ENCODE peak calls at places on chromosomes 4 and X, in four cellular contexts. One of them, this sample, is unnamed.
A peak's percentile ranks its signal among the peaks of the same experiment; 100 is the strongest.

GRCh38 chr4:53855886-53856260 is 208.5 kb downstream of the CHIC2 start:
- DNase-seq in ELR: peak; percentile 62
- DNase-seq in ecto neural progenitor cell: no peak
- DNase-seq in Kasumi-1: no peak
- DNase-seq in this sample: no peak

GRCh38 chr4:174215055-174215454 is 68.4 kb downstream of the FBXO8 start:
- DNase-seq in ELR: no peak
- DNase-seq in Kasumi-1: no peak
- DNase-seq in ecto neural progenitor cell: no peak
- DNase-seq in this sample: no peak

GRCh38 chr4:137705171-137705783 is 173.0 kb upstream of the PCDH18 start:
- DNase-seq in ecto neural progenitor cell: no peak
- DNase-seq in ELR: peak; percentile 26
- DNase-seq in Kasumi-1: peak; percentile 73
- DNase-seq in this sample: no peak

GRCh38 chr4:119667802-119668201 is 39.2 kb upstream of the PDE5A start:
- DNase-seq in ELR: no peak
- DNase-seq in Kasumi-1: peak; percentile 20
- DNase-seq in ecto neural progenitor cell: no peak
- DNase-seq in this sample: no peak

GRCh38 chrX:48648299-48648698 is 35.3 kb upstream of the WAS start:
- DNase-seq in Kasumi-1: peak; percentile 60
- DNase-seq in ELR: peak; percentile 61
- DNase-seq in ecto neural progenitor cell: no peak
- DNase-seq in this sample: peak; percentile 37

GRCh38 chrX:3286196-3286920 is 60.1 kb downstream of the MXRA5 start:
- DNase-seq in ELR: peak; percentile 81
- DNase-seq in Kasumi-1: no peak
- DNase-seq in ecto neural progenitor cell: no peak
- DNase-seq in this sample: peak; percentile 88

GRCh38 chr4:109052699-109053656 is 249.5 kb downstream of the COL25A1 start:
- DNase-seq in ecto neural progenitor cell: no peak
- DNase-seq in ELR: no peak
- DNase-seq in Kasumi-1: no peak
- DNase-seq in this sample: no peak

GRCh38 chrX:38212246-38212645 is 8.4 kb downstream of the SRPX start:
- DNase-seq in ELR: peak; percentile 54
- DNase-seq in Kasumi-1: peak; percentile 18
- DNase-seq in ecto neural progenitor cell: no peak
- DNase-seq in this sample: no peak

GRCh38 chr4:112898357-112899141 is 150.9 kb upstream of the ANK2 start:
- DNase-seq in ecto neural progenitor cell: no peak
- DNase-seq in Kasumi-1: no peak
- DNase-seq in ELR: no peak
- DNase-seq in this sample: peak; percentile 19

GRCh38 chr4:183068502-183068901 is 30.6 kb upstream of the WWC2 start:
- DNase-seq in ELR: no peak
- DNase-seq in Kasumi-1: no peak
- DNase-seq in ecto neural progenitor cell: no peak
- DNase-seq in this sample: no peak

GRCh38 chr4:174669278-174669677 is 147.0 kb upstream of the HPGD start:
- DNase-seq in Kasumi-1: no peak
- DNase-seq in ELR: peak; percentile 84
- DNase-seq in ecto neural progenitor cell: no peak
- DNase-seq in this sample: peak; percentile 89

GRCh38 chrX:153857348-153857903 is 27.1 kb upstream of the PDZD4 start:
- DNase-seq in ecto neural progenitor cell: no peak
- DNase-seq in Kasumi-1: peak; percentile 7
- DNase-seq in ELR: no peak
- DNase-seq in this sample: no peak

GRCh38 chr4:165201806-165202205 is 5.6 kb upstream of the KLHL2 start:
- DNase-seq in ecto neural progenitor cell: no peak
- DNase-seq in ELR: no peak
- DNase-seq in Kasumi-1: no peak
- DNase-seq in this sample: no peak

GRCh38 chr4:123116412-123116811 is 194.0 kb upstream of the NUDT6 start:
- DNase-seq in ELR: peak; percentile 6
- DNase-seq in Kasumi-1: no peak
- DNase-seq in ecto neural progenitor cell: no peak
- DNase-seq in this sample: no peak

GRCh38 chr4:163447481-163447880 is 26.1 kb downstream of the TKTL2 start:
- DNase-seq in ecto neural progenitor cell: no peak
- DNase-seq in Kasumi-1: no peak
- DNase-seq in ELR: no peak
- DNase-seq in this sample: no peak

GRCh38 chrX:78997870-78998558 is 52.8 kb downstream of the P2RY10 start:
- DNase-seq in ecto neural progenitor cell: no peak
- DNase-seq in Kasumi-1: no peak
- DNase-seq in ELR: no peak
- DNase-seq in this sample: no peak

GRCh38 chr4:7831330-7831729 is 108.3 kb downstream of the AFAP1 start:
- DNase-seq in Kasumi-1: peak; percentile 5
- DNase-seq in ecto neural progenitor cell: no peak
- DNase-seq in ELR: peak; percentile 34
- DNase-seq in this sample: peak; percentile 59

GRCh38 chr4:155667538-155668511 is 1.2 kb downstream of the GUCY1A1 start:
- DNase-seq in ELR: peak; percentile 22
- DNase-seq in ecto neural progenitor cell: peak; percentile 75
- DNase-seq in Kasumi-1: peak; percentile 44
- DNase-seq in this sample: no peak

GRCh38 chrX:40008841-40009461 is 88.8 kb downstream of the BCOR start:
- DNase-seq in ecto neural progenitor cell: peak; percentile 82
- DNase-seq in ELR: no peak
- DNase-seq in Kasumi-1: no peak
- DNase-seq in this sample: no peak

GRCh38 chr4:77636902-77637301 is 31.3 kb downstream of the CXCL13 start:
- DNase-seq in ELR: peak; percentile 83
- DNase-seq in Kasumi-1: no peak
- DNase-seq in ecto neural progenitor cell: no peak
- DNase-seq in this sample: peak; percentile 71

GRCh38 chr4:188955066-188955465 is 815.8 kb downstream of the TRIML1 start:
- DNase-seq in ecto neural progenitor cell: no peak
- DNase-seq in ELR: no peak
- DNase-seq in Kasumi-1: peak; percentile 36
- DNase-seq in this sample: no peak

GRCh38 chr4:159169414-159169813 is 66.5 kb downstream of the RAPGEF2 start:
- DNase-seq in ecto neural progenitor cell: no peak
- DNase-seq in Kasumi-1: no peak
- DNase-seq in ELR: no peak
- DNase-seq in this sample: no peak

GRCh38 chr4:78936989-78937388 is 2.2 kb downstream of the PAQR3 start:
- DNase-seq in ecto neural progenitor cell: no peak
- DNase-seq in ELR: no peak
- DNase-seq in Kasumi-1: no peak
- DNase-seq in this sample: no peak

GRCh38 chr4:17544205-17544604 is 29.2 kb downstream of the CLRN2 start:
- DNase-seq in ecto neural progenitor cell: no peak
- DNase-seq in Kasumi-1: no peak
- DNase-seq in ELR: peak; percentile 45
- DNase-seq in this sample: peak; percentile 10

GRCh38 chr4:146398404-146398803 is 123.3 kb downstream of the SLC10A7 start:
- DNase-seq in ELR: no peak
- DNase-seq in ecto neural progenitor cell: no peak
- DNase-seq in Kasumi-1: no peak
- DNase-seq in this sample: no peak

GRCh38 chr4:17335371-17335770 is 176.5 kb downstream of the QDPR start:
- DNase-seq in ELR: no peak
- DNase-seq in Kasumi-1: no peak
- DNase-seq in ecto neural progenitor cell: no peak
- DNase-seq in this sample: no peak

GRCh38 chr4:98632258-98632657 is 26.2 kb downstream of the TSPAN5 start:
- DNase-seq in ELR: no peak
- DNase-seq in Kasumi-1: no peak
- DNase-seq in ecto neural progenitor cell: no peak
- DNase-seq in this sample: no peak

GRCh38 chrX:45352588-45352987 is 151.9 kb upstream of the DIPK2B start:
- DNase-seq in ecto neural progenitor cell: no peak
- DNase-seq in Kasumi-1: no peak
- DNase-seq in ELR: no peak
- DNase-seq in this sample: no peak

GRCh38 chr4:151866266-151866918 is 105.6 kb upstream of the GATB start:
- DNase-seq in ecto neural progenitor cell: no peak
- DNase-seq in Kasumi-1: peak; percentile 61
- DNase-seq in ELR: no peak
- DNase-seq in this sample: no peak

GRCh38 chr4:99998062-99998880 is 48.2 kb upstream of the H2AZ1 start:
- DNase-seq in Kasumi-1: peak; percentile 50
- DNase-seq in ELR: peak; percentile 73
- DNase-seq in ecto neural progenitor cell: no peak
- DNase-seq in this sample: peak; percentile 31

GRCh38 chr4:88030565-88031310 is 23.3 kb downstream of the PKD2 start:
- DNase-seq in ecto neural progenitor cell: no peak
- DNase-seq in ELR: no peak
- DNase-seq in Kasumi-1: no peak
- DNase-seq in this sample: no peak

GRCh38 chr4:108590776-108591175 is 29.6 kb upstream of the RPL34 start:
- DNase-seq in ELR: no peak
- DNase-seq in ecto neural progenitor cell: no peak
- DNase-seq in Kasumi-1: no peak
- DNase-seq in this sample: no peak

GRCh38 chrX:110407910-110408545 is 49.4 kb downstream of the RTL9 start:
- DNase-seq in ELR: peak; percentile 71
- DNase-seq in ecto neural progenitor cell: no peak
- DNase-seq in Kasumi-1: peak; percentile 58
- DNase-seq in this sample: no peak

GRCh38 chrX:45803383-45803921 is 602.8 kb upstream of the DIPK2B start:
- DNase-seq in ELR: peak; percentile 93
- DNase-seq in Kasumi-1: peak; percentile 35
- DNase-seq in ecto neural progenitor cell: no peak
- DNase-seq in this sample: peak; percentile 85

GRCh38 chrX:104854188-104854587 is 288.2 kb downstream of the IL1RAPL2 start:
- DNase-seq in ecto neural progenitor cell: no peak
- DNase-seq in ELR: no peak
- DNase-seq in Kasumi-1: no peak
- DNase-seq in this sample: no peak